ENCODE peak calls at places on chromosome X, in ten cellular contexts. P is mammary epithelial cell; U is testis; H is glutamatergic neuron; X is thoracic aorta; Y is AG09309; K is CD4-positive, alpha-beta T cell; C is Calu3; N is mesothelial cell of epicardium; V is left lung. G is an unnamed sample.

GRCh38 chrX:38538134-38538533 is 23.2 kb upstream of the TSPAN7 start:
- DNase-seq in P (no peak), U (no peak), H (no peak), X (no peak), Y (no peak), K (no peak), C (no peak), N (no peak), V (no peak), G (no peak)

GRCh38 chrX:132957211-132958085 is 981 bp downstream of the HS6ST2 start:
- DNase-seq in P (no peak), U (no peak), H (peak; percentile 65), X (no peak), Y (no peak), K (no peak), C (peak; percentile 54), N (peak; percentile 72), V (no peak), G (no peak)

GRCh38 chrX:13179100-13179499 is 134.7 kb upstream of the FAM9C start:
- DNase-seq in P (peak; percentile 83), U (no peak), H (no peak), X (no peak), Y (no peak), K (no peak), C (no peak), N (no peak), V (no peak), G (no peak)

GRCh38 chrX:132023896-132024386 is 839 bp downstream of the STK26 start:
- DNase-seq in P (peak; percentile 37), U (peak; percentile 14), H (no peak), X (no peak), Y (no peak), K (peak; percentile 7), C (peak; percentile 31), N (no peak), V (peak; percentile 84), G (peak; percentile 48)

GRCh38 chrX:19334945-19335626 is 8.6 kb upstream of the PDHA1 start:
- DNase-seq in P (peak; percentile 5), U (peak; percentile 46), H (peak; percentile 12), X (no peak), Y (no peak), K (no peak), C (no peak), N (no peak), V (no peak), G (no peak)

GRCh38 chrX:40273356-40274050 is 175.7 kb upstream of the BCOR start:
- DNase-seq in P (no peak), U (no peak), H (peak; percentile 18), X (no peak), Y (no peak), K (no peak), C (no peak), N (no peak), V (no peak), G (no peak)

GRCh38 chrX:48983081-48983480 is 11.4 kb upstream of the KCND1 start:
- DNase-seq in P (no peak), U (no peak), H (no peak), X (no peak), Y (no peak), K (no peak), C (no peak), N (no peak), V (no peak), G (no peak)

GRCh38 chrX:71859637-71860036 is 51.0 kb upstream of the NHSL2 start:
- DNase-seq in P (peak; percentile 36), U (peak; percentile 42), H (no peak), X (no peak), Y (no peak), K (peak; percentile 14), C (peak; percentile 49), N (no peak), V (no peak), G (no peak)

GRCh38 chrX:85243761-85244410 is at the start of the genes SATL1 and ZNF711:
- DNase-seq in P (peak; percentile 2), U (peak; percentile 87), H (peak; percentile 79), X (no peak), Y (no peak), K (no peak), C (peak; percentile 44), N (peak; percentile 81), V (peak; percentile 64), G (peak; percentile 14)

GRCh38 chrX:75273483-75273882 is 402 bp upstream of the UPRT start:
- DNase-seq in P (no peak), U (peak; percentile 15), H (no peak), X (no peak), Y (no peak), K (no peak), C (no peak), N (no peak), V (no peak), G (no peak)

GRCh38 chrX:13711141-13711540 is 22.2 kb downstream of the RAB9A start:
- DNase-seq in P (no peak), U (no peak), H (no peak), X (no peak), Y (no peak), K (no peak), C (no peak), N (no peak), V (no peak), G (no peak)

GRCh38 chrX:45172890-45173289 is 27.8 kb downstream of the DIPK2B start:
- DNase-seq in P (peak; percentile 88), U (no peak), H (no peak), X (no peak), Y (peak; percentile 16), K (no peak), C (peak; percentile 40), N (no peak), V (no peak), G (no peak)

GRCh38 chrX:30570505-30570904 is 7.1 kb downstream of the TASL start:
- DNase-seq in P (no peak), U (no peak), H (no peak), X (no peak), Y (peak; percentile 1), K (no peak), C (peak; percentile 8), N (no peak), V (no peak), G (no peak)

GRCh38 chrX:47060708-47061107 is 17.5 kb upstream of the RGN start:
- DNase-seq in P (no peak), U (no peak), H (no peak), X (no peak), Y (no peak), K (no peak), C (no peak), N (no peak), V (no peak), G (no peak)

GRCh38 chrX:74234829-74235228 is 69.2 kb upstream of the ZCCHC13 start:
- DNase-seq in P (no peak), U (no peak), H (no peak), X (no peak), Y (no peak), K (no peak), C (no peak), N (no peak), V (no peak), G (no peak)

GRCh38 chrX:23114256-23114655 is 114.5 kb downstream of the DDX53 start:
- DNase-seq in P (no peak), U (no peak), H (no peak), X (no peak), Y (no peak), K (no peak), C (no peak), N (no peak), V (no peak), G (no peak)

DNA sequence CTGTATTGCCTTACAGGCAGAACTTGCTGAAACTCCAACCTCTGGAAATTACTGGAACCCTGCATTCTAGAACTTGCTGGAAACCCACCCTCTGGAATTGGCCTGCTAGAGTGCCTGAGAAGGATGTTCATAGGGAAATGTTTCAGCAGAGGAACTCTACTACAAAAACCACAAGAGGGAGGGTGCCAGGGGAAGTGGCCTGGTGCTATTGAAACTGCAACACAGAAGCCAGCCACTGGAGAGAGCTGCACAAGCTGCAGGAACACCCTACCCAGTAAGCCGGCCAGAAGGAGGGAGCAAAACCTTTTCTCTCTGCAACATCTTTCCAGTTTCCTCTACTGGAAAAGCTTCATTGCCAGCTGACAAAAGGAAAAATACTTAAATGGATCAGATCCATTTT is 2.5 kb upstream of the BRWD3 start:
- DNase-seq in P (peak; percentile 11), U (peak; percentile 69), H (peak; percentile 14), X (no peak), Y (no peak), K (peak; percentile 11), C (peak; percentile 26), N (no peak), V (no peak), G (peak; percentile 25)
- TF ChIP-seq CTCF in P (no peak), U (no peak), H (no peak), X (no peak), Y (no peak), K (no peak), C (no peak), N (no peak), V (no peak), G (no peak)

DNA sequence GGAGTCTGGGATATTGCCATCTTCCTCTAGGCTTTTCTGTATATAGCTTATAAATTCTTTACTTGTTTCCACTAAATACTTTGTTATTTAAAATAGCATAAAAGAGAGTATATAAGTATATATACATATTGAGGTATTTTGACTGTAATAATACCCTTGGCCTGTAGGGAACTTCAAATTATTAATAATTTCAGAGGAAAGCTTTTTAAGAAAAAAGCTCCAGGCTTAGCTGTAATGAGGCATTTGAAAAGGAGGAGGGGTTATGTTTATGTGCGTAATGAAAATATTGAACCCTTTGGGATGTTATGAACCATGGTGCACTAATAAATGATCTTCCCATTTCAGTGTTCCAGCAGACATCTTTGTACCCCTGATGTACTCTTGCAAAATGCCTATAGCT is 578.1 kb downstream of the RPA4 start:
- DNase-seq in P (no peak), U (no peak), H (no peak), X (no peak), Y (no peak), K (no peak), C (no peak), N (no peak), V (no peak), G (no peak)
- TF ChIP-seq CTCF in P (no peak), U (no peak), H (peak; percentile 25), X (no peak), Y (no peak), K (no peak), C (no peak), N (peak; percentile 68), V (no peak), G (no peak)

DNA sequence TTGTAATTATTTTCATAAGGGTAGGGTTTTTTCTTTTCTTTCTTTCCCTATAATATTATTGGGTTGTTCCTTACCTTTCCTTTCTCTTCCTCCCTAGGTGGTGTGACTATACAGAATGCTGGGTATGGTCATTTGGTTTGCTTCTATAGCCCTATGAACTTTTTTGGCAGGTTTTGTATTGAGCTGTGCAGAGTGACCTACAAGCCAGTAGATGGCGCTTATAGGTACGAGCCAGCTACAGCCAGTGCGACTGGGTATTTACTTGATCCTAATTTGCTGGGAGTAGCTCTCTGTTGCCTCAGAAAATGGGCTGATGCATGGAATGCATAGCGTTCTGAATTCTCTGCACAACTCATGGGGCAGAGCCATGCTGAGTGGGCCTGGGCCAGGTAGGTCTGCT is 423.3 kb downstream of the MAGEE1 start:
- DNase-seq in P (no peak), U (peak; percentile 12), H (no peak), X (no peak), Y (no peak), K (no peak), C (no peak), N (no peak), V (no peak), G (no peak)
- TF ChIP-seq CTCF in P (peak; percentile 10), U (no peak), H (no peak), X (no peak), Y (peak; percentile 10), K (no peak), C (no peak), N (no peak), V (no peak), G (no peak)

GRCh38 chrX:134501942-134502341 is 42.0 kb downstream of the HPRT1 start:
- DNase-seq in P (no peak), U (peak; percentile 80), H (no peak), X (no peak), Y (no peak), K (no peak), C (no peak), N (no peak), V (no peak), G (no peak)
- TF ChIP-seq CTCF in P (no peak), U (no peak), H (no peak), X (no peak), Y (no peak), K (no peak), C (no peak), N (no peak), V (no peak), G (no peak)